ENCODE peak calls at places on chromosomes 16 and 17, in six cellular contexts. M, Z, O, E, F and G are unnamed samples.

GRCh38 chr17:36524428-36524876 is 10.2 kb downstream of the MYO19 start:
- DNase-seq in E (peak), M (peak), F (no peak), Z (no peak), O (no peak), G (no peak)

GRCh38 chr17:9512323-9513168 is 63.1 kb downstream of the STX8 start:
- DNase-seq in F (no peak), M (peak), E (no peak), O (no peak), Z (no peak), G (no peak)

GRCh38 chr16:27195941-27196595 is 7.3 kb upstream of the KDM8 start:
- DNase-seq in F (no peak), Z (no peak), E (no peak), M (no peak), O (no peak), G (no peak)

GRCh38 chr17:76145231-76146052 is 4.4 kb upstream of the FOXJ1 start:
- DNase-seq in F (no peak), E (no peak), O (peak), M (no peak), Z (peak), G (no peak)

GRCh38 chr17:58127846-58128245 is 20.3 kb upstream of the OR4D1 start:
- DNase-seq in F (no peak), Z (no peak), O (no peak), M (no peak), E (no peak), G (no peak)

GRCh38 chr16:25988882-25989281 is 297.1 kb downstream of the HS3ST4 start:
- DNase-seq in Z (no peak), E (peak), O (no peak), F (no peak), M (no peak), G (no peak)

GRCh38 chr17:21168555-21168865 is 41.7 kb downstream of the DHRS7B start:
- DNase-seq in Z (no peak), E (peak), O (no peak), M (no peak), F (no peak), G (no peak)

GRCh38 chr17:57088298-57088697 is 3.3 kb downstream of the AKAP1 start:
- DNase-seq in M (no peak), O (no peak), E (no peak), Z (no peak), F (no peak), G (no peak)

GRCh38 chr17:38871247-38871991 is 1.6 kb downstream of the LASP1 start:
- DNase-seq in F (peak), O (peak), M (peak), Z (no peak), E (no peak), G (peak)

GRCh38 chr17:44004761-44005526 is 522 bp downstream of the NAGS start:
- DNase-seq in E (no peak), O (no peak), F (peak), M (no peak), Z (no peak), G (peak)

GRCh38 chr16:79053577-79053976 is 547.0 kb downstream of the MAF start:
- DNase-seq in O (no peak), M (no peak), F (no peak), E (no peak), Z (no peak), G (no peak)
- TF ChIP-seq CTCF in O (no peak), M (no peak), F (no peak), E (no peak), Z (no peak), G (no peak)

GRCh38 chr16:66152841-66153525 is 213.5 kb upstream of the CDH5 start:
- DNase-seq in Z (no peak), F (no peak), E (no peak), O (no peak), M (peak), G (no peak)
- TF ChIP-seq CTCF in Z (no peak), F (no peak), E (peak), O (no peak), M (no peak), G (no peak)

GRCh38 chr17:17140590-17140980 is 65.5 kb downstream of the PLD6 start:
- DNase-seq in M (peak), Z (no peak), F (no peak), E (no peak), O (no peak), G (no peak)
- TF ChIP-seq CTCF in M (peak), Z (no peak), F (no peak), E (no peak), O (no peak), G (no peak)

GRCh38 chr17:72515291-72516065 is 394.7 kb downstream of the SOX9 start:
- DNase-seq in F (peak), E (no peak), O (no peak), M (peak), Z (no peak), G (no peak)

GRCh38 chr17:72517413-72518237 is 396.8 kb downstream of the SOX9 start:
- DNase-seq in M (no peak), E (no peak), Z (no peak), O (no peak), F (no peak), G (no peak)

GRCh38 chr17:72514888-72515287 is 394.1 kb downstream of the SOX9 start:
- DNase-seq in Z (no peak), O (no peak), F (no peak), M (peak), E (no peak), G (no peak)

GRCh38 chr17:72518333-72518732 is 397.5 kb downstream of the SOX9 start:
- DNase-seq in F (no peak), Z (no peak), E (no peak), M (no peak), O (no peak), G (no peak)

DNA sequence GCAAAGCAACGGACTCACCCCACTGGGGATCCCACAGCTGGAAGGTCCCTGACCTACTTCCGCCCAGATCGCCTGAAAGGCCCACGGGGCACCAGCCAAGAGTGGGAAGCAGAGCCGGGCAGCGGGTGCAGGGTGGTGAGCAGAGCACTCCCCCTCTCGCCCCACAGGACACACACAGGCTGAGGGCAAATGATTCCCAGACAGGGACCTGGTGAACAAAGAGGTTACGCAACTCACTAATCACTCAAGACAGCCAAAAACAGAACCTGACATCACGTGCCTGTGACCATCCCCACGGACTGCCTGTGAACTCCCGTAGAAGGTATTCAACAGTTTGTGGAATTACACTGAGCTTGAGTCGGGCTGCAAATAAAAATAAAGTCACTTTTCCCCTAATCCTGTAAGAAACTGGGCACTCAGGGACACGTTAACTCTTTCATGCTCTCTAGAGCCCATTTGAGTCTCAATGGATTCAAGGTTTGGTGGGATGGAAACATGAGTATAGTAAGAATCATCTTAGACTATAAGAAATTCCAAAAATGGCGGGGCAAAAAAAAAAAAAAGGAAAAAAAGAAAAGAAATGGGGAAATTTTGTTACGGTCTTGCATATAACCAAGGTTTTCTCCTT is 396.1 kb downstream of the SOX9 start:
- DNase-seq in F (peak), Z (no peak), M (peak), E (no peak), O (no peak), G (peak)
- TF ChIP-seq CTCF in F (no peak), Z (no peak), M (no peak), E (no peak), O (no peak), G (no peak)

GRCh38 chr16:23301251-23302044 is 654 bp upstream of the SCNN1B start:
- DNase-seq in O (no peak), Z (no peak), M (no peak), E (no peak), F (no peak), G (no peak)

GRCh38 chr16:23293016-23293415 is 9.1 kb upstream of the SCNN1B start:
- DNase-seq in E (no peak), Z (no peak), O (no peak), F (no peak), M (no peak), G (no peak)

GRCh38 chr16:23298290-23298689 is 3.8 kb upstream of the SCNN1B start:
- DNase-seq in O (no peak), Z (no peak), M (no peak), F (no peak), E (no peak), G (no peak)

GRCh38 chr16:23294260-23294659 is 7.8 kb upstream of the SCNN1B start:
- DNase-seq in M (no peak), O (no peak), F (no peak), E (no peak), Z (no peak), G (no peak)

DNA sequence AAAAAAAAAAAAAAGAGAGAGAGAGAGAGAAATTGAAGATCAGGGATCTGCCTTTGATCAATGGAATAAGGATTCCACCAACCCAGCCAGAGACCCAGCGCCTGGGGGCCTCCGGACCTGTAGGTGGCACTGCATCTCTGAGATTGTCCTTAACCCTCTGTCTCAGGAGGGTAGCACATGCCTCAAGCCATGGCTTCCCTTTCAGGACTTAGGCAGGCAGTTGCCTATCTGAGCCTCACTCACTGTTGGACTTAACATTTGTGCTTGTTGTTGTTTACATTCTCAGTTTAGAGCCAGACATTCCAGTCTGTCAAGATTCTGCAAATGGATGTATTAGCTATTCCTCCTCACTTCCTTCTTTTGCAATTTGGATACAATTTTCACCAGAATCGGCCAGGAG is 5.1 kb upstream of the SCNN1B start:
- DNase-seq in O (no peak), Z (no peak), M (no peak), E (no peak), F (peak), G (no peak)
- TF ChIP-seq CTCF in O (no peak), Z (no peak), M (no peak), E (peak), F (peak), G (no peak)

DNA sequence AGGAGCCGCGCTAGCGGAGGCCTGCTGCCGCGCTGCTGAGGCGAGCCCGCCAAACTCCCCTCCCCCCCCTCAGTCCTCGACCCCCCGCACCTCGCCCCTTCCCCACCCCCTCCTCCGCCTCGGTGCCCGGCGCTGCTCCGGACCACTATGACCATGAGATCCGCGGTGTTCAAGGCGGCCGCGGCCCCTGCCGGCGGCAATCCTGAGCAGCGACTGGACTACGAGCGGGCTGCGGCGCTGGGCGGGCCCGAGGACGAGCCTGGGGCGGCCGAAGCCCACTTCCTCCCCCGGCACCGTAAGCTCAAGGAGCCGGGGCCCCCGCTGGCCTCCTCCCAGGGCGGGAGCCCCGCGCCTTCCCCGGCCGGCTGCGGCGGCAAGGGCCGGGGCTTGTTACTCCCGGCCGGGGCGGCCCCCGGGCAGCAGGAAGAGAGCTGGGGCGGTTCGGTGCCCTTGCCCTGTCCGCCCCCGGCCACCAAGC is 734 bp downstream of the MSL1 start:
- DNase-seq in E (peak), F (peak), Z (no peak), O (peak), M (no peak), G (peak)
- TF ChIP-seq CTCF in E (peak), F (peak), Z (no peak), O (peak), M (no peak), G (no peak)